ENCODE peak calls at places on chromosomes 3 and 15, in eight cellular contexts. D is GM23338, U is endothelial cell, A is PC-3, K is psoas muscle, T is cardiac fibroblast, S is Peyer's patch, I is right atrium auricular region. Y is an unnamed sample.

GRCh38 chr3:149340310-149340933 is 7.0 kb upstream of the TM4SF18 start:
- DNase-seq in K (no peak), U (no peak), A (peak), T (peak), I (no peak), S (no peak), D (no peak), Y (no peak)

GRCh38 chr15:48336940-48337339 is 5.7 kb downstream of the DUT start:
- DNase-seq in I (no peak), U (peak), S (no peak), T (peak), A (peak), K (no peak), D (peak), Y (no peak)

GRCh38 chr3:190345027-190345821 is 23.0 kb upstream of the CLDN1 start:
- DNase-seq in A (peak), I (no peak), S (no peak), T (peak), K (no peak), U (no peak), D (peak), Y (no peak)

GRCh38 chr3:153209596-153209995 is 47.6 kb downstream of the RAP2B start:
- DNase-seq in S (no peak), K (peak), A (peak), I (no peak), T (peak), U (peak), D (peak), Y (no peak)

GRCh38 chr15:53918180-53919079 is 59.8 kb upstream of the UNC13C start:
- DNase-seq in T (no peak), U (no peak), A (no peak), D (no peak), K (no peak), I (no peak), S (no peak), Y (no peak)

GRCh38 chr15:55348281-55348778 is 29.3 kb downstream of the PIGB start:
- DNase-seq in K (no peak), T (no peak), U (no peak), S (no peak), I (no peak), D (peak), A (no peak), Y (no peak)

GRCh38 chr15:101138913-101139880 is 112.7 kb downstream of the CHSY1 start:
- DNase-seq in U (no peak), D (no peak), S (no peak), A (no peak), T (no peak), K (no peak), I (no peak), Y (no peak)

GRCh38 chr15:63476229-63476632 is 28.2 kb upstream of the USP3 start:
- DNase-seq in S (no peak), T (peak), K (no peak), U (no peak), I (no peak), A (peak), D (no peak), Y (no peak)

GRCh38 chr3:177934001-177934891 is 602.0 kb upstream of the KCNMB2 start:
- DNase-seq in U (no peak), A (peak), D (peak), T (peak), S (no peak), I (no peak), K (peak), Y (peak)

GRCh38 chr3:196537319-196537984 is 22.3 kb upstream of the SMCO1 start:
- DNase-seq in K (peak), D (peak), U (peak), T (peak), S (no peak), A (peak), I (no peak), Y (peak)

GRCh38 chr15:57559875-57560274 is 31.8 kb upstream of the MYZAP start:
- DNase-seq in T (peak), U (peak), S (peak), K (peak), I (peak), D (peak), A (peak), Y (peak)

GRCh38 chr3:107794664-107795443 is 272.1 kb downstream of the BBX start:
- DNase-seq in I (no peak), A (peak), S (no peak), T (peak), U (no peak), K (peak), D (peak), Y (no peak)

GRCh38 chr15:67064607-67065530 is 533 bp upstream of the SMAD3 start:
- DNase-seq in D (peak), T (no peak), U (peak), I (no peak), A (peak), S (peak), K (peak), Y (peak)

DNA sequence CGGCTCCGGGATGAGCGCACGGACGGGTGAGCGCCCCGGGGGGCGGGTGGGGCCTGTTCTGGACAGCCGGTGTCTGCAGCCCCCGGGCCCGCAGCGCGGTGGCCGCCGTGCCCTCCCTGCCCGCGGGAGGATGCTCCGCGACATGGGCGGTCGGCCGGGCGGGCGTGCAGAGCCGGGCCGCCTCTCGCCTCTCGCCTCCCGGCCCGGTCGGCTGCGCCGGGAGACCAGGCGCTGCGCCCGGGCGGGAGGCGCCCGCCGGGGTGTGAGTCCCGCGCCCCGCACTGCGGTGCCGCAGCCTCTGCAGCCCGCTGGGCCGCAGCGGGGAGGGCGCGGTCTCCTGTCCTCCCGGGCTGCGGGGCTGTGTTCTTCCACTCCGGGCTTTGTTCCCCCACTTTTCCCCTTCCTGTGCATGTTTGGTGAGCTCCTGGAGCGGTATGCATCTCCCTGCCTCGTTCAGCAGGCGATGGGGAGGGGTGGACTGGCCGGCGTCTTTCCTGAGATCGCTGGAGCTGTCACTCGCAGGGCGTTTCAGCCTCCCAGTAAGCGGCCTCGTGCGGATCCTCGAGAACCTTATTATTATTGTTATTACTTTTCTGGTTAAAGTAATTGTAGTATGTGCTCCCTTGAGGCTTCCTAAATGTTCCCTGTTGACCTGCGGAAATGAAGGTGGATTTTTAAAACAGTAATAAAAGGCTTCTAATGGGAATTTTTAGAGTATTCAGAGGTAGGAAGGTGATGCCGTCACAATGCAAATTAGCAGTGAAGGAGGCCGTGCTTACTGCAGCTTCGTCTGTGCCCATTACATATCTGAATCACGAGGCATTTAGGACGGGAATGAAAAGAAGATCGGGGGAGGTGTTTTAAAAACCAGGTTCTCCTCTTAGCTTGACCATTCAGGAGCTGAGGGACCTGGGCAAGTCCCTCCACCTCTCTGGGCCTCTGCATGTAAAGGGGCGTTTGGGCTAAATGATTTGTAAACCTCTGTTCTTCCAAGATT is 588 bp downstream of the TMOD2 start:
- DNase-seq in U (peak), K (peak), I (no peak), T (peak), D (peak), A (peak), S (peak), Y (peak)
- TF ChIP-seq CTCF in U (no peak), K (no peak), I (no peak), T (no peak), D (no peak), A (no peak), S (no peak), Y (no peak)

GRCh38 chr3:120468635-120469295 is 18.0 kb upstream of the FSTL1 start:
- DNase-seq in I (no peak), T (no peak), K (no peak), A (peak), U (no peak), D (peak), S (no peak), Y (no peak)
- TF ChIP-seq CTCF in I (no peak), T (no peak), K (no peak), A (no peak), U (no peak), D (no peak), S (no peak), Y (no peak)

GRCh38 chr15:47027322-47027946 is 689.9 kb upstream of the SEMA6D start:
- DNase-seq in K (no peak), I (no peak), S (no peak), T (no peak), A (no peak), D (peak), U (no peak), Y (no peak)
- TF ChIP-seq CTCF in K (no peak), I (no peak), S (no peak), T (no peak), A (peak), D (peak), U (no peak), Y (no peak)

GRCh38 chr3:99545941-99546580 is 92.3 kb upstream of the COL8A1 start:
- DNase-seq in I (no peak), S (no peak), U (no peak), D (no peak), A (peak), T (peak), K (no peak), Y (no peak)

GRCh38 chr3:99549918-99550603 is 88.3 kb upstream of the COL8A1 start:
- DNase-seq in T (peak), I (no peak), U (no peak), A (no peak), D (no peak), K (no peak), S (no peak), Y (no peak)

GRCh38 chr3:99548674-99549073 is 89.7 kb upstream of the COL8A1 start:
- DNase-seq in I (no peak), T (no peak), A (no peak), K (no peak), S (no peak), D (no peak), U (no peak), Y (no peak)

GRCh38 chr3:99549220-99549619 is 89.2 kb upstream of the COL8A1 start:
- DNase-seq in D (no peak), I (no peak), S (no peak), A (no peak), T (no peak), K (no peak), U (no peak), Y (no peak)

DNA sequence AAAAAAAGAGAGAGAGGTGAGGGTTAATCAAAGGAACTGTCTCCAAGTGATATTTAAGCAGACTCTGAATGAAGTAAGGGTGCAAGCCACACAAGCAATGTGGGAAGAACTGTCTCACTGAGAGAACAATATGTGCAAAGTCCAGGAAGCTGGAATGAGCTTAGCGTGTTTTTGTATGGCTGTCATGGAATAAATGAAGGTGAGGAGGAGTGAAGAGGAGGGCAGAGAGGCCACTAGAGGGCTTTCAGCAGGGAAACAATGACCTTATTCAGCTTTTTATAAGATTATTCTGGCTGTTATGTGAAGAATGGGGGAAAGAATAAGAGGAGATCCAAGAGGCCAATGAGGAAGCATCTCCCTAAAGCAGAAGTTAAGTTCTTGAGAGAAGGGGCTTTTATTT is 86.9 kb upstream of the COL8A1 start:
- DNase-seq in D (no peak), I (no peak), A (no peak), K (no peak), S (no peak), T (no peak), U (no peak), Y (no peak)
- TF ChIP-seq CTCF in D (peak), I (peak), A (peak), K (no peak), S (no peak), T (peak), U (no peak), Y (no peak)

GRCh38 chr3:50890688-50891344 is 216.1 kb downstream of the DOCK3 start:
- DNase-seq in K (no peak), I (no peak), S (no peak), T (no peak), D (peak), A (no peak), U (no peak), Y (no peak)

GRCh38 chr3:50885070-50885469 is 210.3 kb downstream of the DOCK3 start:
- DNase-seq in S (no peak), K (no peak), T (no peak), I (no peak), D (no peak), A (no peak), U (no peak), Y (no peak)

GRCh38 chr3:50885491-50885890 is 210.8 kb downstream of the DOCK3 start:
- DNase-seq in I (no peak), S (no peak), D (peak), K (no peak), T (no peak), A (peak), U (no peak), Y (no peak)
- TF ChIP-seq CTCF in I (peak), S (no peak), D (peak), K (no peak), T (no peak), A (peak), U (no peak), Y (peak)

GRCh38 chr3:194508486-194509449 is 22.0 kb upstream of the ATP13A3 start:
- DNase-seq in T (peak), I (peak), D (no peak), A (no peak), U (no peak), S (no peak), K (no peak), Y (no peak)

GRCh38 chr3:194512895-194513601 is 26.2 kb upstream of the ATP13A3 start:
- DNase-seq in S (no peak), U (no peak), I (no peak), K (no peak), D (no peak), T (peak), A (peak), Y (no peak)

GRCh38 chr3:194517333-194517732 is 30.5 kb upstream of the ATP13A3 start:
- DNase-seq in D (no peak), A (no peak), I (no peak), S (no peak), K (no peak), T (no peak), U (no peak), Y (no peak)

GRCh38 chr3:194518652-194519051 is 31.9 kb upstream of the ATP13A3 start:
- DNase-seq in K (no peak), U (no peak), T (peak), S (no peak), D (no peak), I (no peak), A (no peak), Y (no peak)

DNA sequence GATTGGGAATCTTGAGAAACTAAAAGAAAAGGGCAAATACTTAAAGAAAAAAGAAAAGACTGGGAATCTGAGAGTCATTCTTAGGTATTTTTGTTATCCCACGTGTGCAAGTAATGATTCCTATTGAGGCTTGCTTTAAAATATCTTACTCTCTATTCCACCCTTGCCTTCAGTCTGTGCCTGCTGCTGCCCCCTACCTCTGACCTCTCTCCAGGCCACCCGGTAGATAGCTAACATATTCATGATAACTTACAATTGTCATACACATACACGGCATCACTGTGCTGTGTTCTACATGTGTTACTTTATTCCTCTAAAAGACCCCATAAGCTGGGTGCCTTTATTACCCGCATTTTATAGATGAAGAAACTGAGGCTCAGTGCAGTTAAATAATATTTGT is 27.8 kb upstream of the ATP13A3 start:
- DNase-seq in K (no peak), T (no peak), I (no peak), S (no peak), U (no peak), A (no peak), D (no peak), Y (no peak)
- TF ChIP-seq CTCF in K (no peak), T (no peak), I (no peak), S (no peak), U (no peak), A (peak), D (peak), Y (no peak)

GRCh38 chr3:28334552-28334951 is 14.0 kb upstream of the ZCWPW2 start:
- DNase-seq in S (no peak), T (peak), A (peak), U (no peak), I (no peak), K (no peak), D (no peak), Y (no peak)
- TF ChIP-seq CTCF in S (no peak), T (no peak), A (peak), U (no peak), I (peak), K (no peak), D (no peak), Y (no peak)

DNA sequence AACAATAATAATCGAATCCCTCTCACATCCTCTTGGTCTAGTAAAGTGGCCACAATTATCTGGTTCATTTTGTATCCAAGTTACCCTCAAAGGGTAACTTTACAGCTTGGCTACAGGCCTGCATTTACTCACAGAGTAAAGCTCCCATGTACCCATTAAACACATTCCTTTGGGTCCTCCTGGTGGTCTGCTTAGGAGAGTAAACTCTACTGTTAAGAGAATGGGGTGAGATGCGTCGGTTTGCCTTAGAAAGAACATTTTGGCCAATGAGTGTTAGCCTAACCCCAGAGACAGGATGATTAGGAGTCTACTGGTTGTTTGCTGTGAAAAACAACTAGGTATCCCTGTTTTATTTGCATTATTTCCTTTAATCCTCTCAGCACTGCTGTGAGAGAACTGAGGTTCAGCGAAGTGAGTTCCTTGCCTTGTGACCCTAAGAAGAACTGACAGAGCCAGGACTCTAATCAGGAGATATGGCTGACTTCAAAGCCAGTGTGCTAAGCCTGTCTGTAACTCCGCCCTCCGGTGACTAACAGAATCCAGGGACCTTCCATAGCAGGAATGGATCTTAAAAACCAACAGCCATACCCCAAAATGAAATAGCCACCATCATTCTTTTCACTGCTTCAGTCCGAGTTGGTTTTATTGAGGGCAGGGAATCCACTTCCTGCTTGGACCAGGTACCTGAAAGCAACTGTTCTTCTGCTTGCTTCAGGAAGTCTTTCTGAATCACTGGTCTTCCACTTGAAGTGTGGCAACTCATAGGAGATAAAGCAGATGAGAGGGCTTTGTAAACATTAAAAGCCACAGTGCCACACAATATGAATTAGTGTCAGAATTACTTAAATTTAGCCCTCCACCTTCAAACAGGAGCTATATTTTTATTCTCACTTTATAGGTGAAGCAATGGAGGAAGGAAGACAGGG is 317.3 kb upstream of the WNT5A start:
- DNase-seq in A (no peak), T (no peak), K (no peak), I (no peak), U (no peak), S (no peak), D (peak), Y (no peak)
- TF ChIP-seq CTCF in A (no peak), T (no peak), K (no peak), I (no peak), U (no peak), S (no peak), D (peak), Y (no peak)

GRCh38 chr15:45376967-45377629 is 1.2 kb downstream of the GATM start:
- DNase-seq in A (no peak), I (no peak), S (no peak), K (no peak), D (no peak), T (no peak), U (no peak), Y (no peak)
- TF ChIP-seq CTCF in A (no peak), I (no peak), S (no peak), K (no peak), D (no peak), T (no peak), U (no peak), Y (no peak)

DNA sequence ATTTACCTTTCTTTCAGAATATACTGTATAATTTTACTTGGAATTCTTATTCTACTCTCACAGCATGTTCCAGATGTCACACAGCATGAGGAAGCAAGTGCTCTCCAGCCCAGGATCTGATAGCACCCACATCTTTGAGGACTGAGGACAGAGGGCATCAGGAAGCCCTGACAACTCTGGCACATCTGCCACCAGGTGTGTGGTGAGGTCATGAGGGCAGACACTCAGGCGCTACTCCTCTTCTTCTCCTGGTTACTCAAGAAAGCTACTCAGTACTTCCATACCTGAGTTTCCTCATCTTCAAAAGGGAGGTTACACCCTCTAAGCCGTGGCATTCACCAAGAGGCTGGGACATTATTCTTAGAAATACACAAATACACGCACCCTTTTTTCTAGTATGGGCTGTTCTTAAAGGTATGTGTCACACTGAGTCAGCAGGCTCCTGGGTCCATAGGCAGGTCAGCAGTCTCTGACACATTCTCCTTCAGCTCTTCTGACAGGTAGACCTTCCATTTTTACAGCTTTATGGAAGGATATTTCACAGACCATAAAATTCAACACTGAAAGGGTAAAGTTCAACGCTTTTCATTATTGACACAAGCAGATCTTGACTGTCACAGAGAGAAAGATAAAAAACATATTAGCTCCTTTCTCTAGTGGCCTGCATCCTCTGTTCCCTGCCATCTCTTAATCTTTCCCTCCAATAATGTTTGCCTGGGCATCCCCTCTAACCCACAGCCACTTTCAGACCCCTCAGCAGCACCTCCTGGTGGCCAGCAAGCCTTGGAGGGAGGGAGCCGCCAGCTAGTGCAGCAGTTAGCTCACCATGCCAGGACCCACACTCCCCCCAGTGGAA is 103.2 kb upstream of the TJP1 start:
- DNase-seq in D (peak), I (no peak), A (peak), U (peak), K (peak), T (peak), S (peak), Y (peak)
- TF ChIP-seq CTCF in D (peak), I (peak), A (peak), U (peak), K (peak), T (peak), S (no peak), Y (peak)

Y was measured in glutamatergic neuron.